ENCODE peak calls at places on chromosomes 3 and 15, in seven cellular contexts. A is stimulated activated naive CD8-positive, alpha-beta T cell treated with anti-CD3 and anti-CD28 coated beads, Interleukin-15, Interleukin-2, amounts not matched to agents 100 U/mL and 50 U/mL, for 24 hours; Q is central memory CD4-positive, alpha-beta T cell; J is fibroblast of the aortic adventitia; L is epithelial cell of esophagus; Z is ovary; C is GM10248. O is an unnamed sample.

GRCh38 chr3:160180581-160181216 is 44.5 kb upstream of the C3orf80 start:
- DNase-seq in C (no peak), Z (no peak), J (peak; percentile 78), Q (no peak), L (no peak), A (no peak), O (no peak)

GRCh38 chr3:67804089-67804488 is 149.7 kb upstream of the SUCLG2 start:
- DNase-seq in L (no peak), C (no peak), J (no peak), A (no peak), Z (no peak), Q (no peak), O (no peak)

GRCh38 chr15:51129513-51130197 is 34.9 kb upstream of the TNFAIP8L3 start:
- DNase-seq in J (no peak), Q (no peak), A (no peak), C (no peak), Z (no peak), L (no peak), O (no peak)

GRCh38 chr3:59831394-59831793 is 781.6 kb upstream of the CFAP20DC start:
- DNase-seq in A (no peak), J (no peak), L (no peak), C (no peak), Q (no peak), Z (no peak), O (no peak)

GRCh38 chr15:26691249-26691648 is 81.6 kb downstream of the GABRB3 start:
- DNase-seq in Q (no peak), J (no peak), Z (no peak), A (no peak), L (no peak), C (no peak), O (no peak)

GRCh38 chr15:59166601-59167265 is 39.9 kb upstream of the LDHAL6B start:
- DNase-seq in L (peak; percentile 73), A (no peak), Z (no peak), Q (no peak), C (no peak), J (no peak), O (no peak)

GRCh38 chr3:189824629-189825312 is 193.6 kb downstream of the TP63 start:
- DNase-seq in Q (no peak), Z (no peak), C (no peak), J (peak; percentile 91), A (no peak), L (peak; percentile 99), O (peak; percentile 51)

GRCh38 chr3:99638244-99638948 is at the start of gene COL8A1:
- DNase-seq in C (no peak), J (peak; percentile 56), A (no peak), Q (no peak), L (peak; percentile 52), Z (peak; percentile 57), O (peak; percentile 47)

GRCh38 chr15:101314301-101314700 is 19.3 kb upstream of the SNRPA1 start:
- DNase-seq in Q (no peak), Z (no peak), A (no peak), L (no peak), J (no peak), C (no peak), O (no peak)

GRCh38 chr3:112327371-112327951 is 5.5 kb upstream of the CD200 start:
- DNase-seq in C (peak; percentile 50), J (peak; percentile 86), Z (peak; percentile 38), A (no peak), Q (peak; percentile 49), L (peak; percentile 70), O (peak; percentile 21)

GRCh38 chr15:98903377-98904018 is 104.1 kb downstream of the PGPEP1L start:
- DNase-seq in J (peak; percentile 69), Q (no peak), L (peak; percentile 96), C (no peak), A (peak; percentile 10), Z (no peak), O (no peak)

GRCh38 chr15:52021892-52022540 is 3.0 kb downstream of the MAPK6 start:
- DNase-seq in A (no peak), J (no peak), C (no peak), Q (no peak), Z (no peak), L (no peak), O (no peak)

GRCh38 chr3:16978234-16978920 is 93.6 kb downstream of the PLCL2 start:
- DNase-seq in C (no peak), A (no peak), Z (no peak), L (no peak), J (peak; percentile 32), Q (no peak), O (no peak)

GRCh38 chr3:157606392-157607197 is 103.4 kb upstream of the VEPH1 start:
- DNase-seq in Q (peak; percentile 26), Z (peak; percentile 24), C (peak; percentile 51), J (peak; percentile 73), L (peak; percentile 61), A (peak; percentile 75), O (peak; percentile 39)

GRCh38 chr15:50049871-50050270 is 69.2 kb downstream of the ATP8B4 start:
- DNase-seq in L (no peak), A (no peak), Z (no peak), C (no peak), Q (no peak), J (peak; percentile 70), O (peak; percentile 73)

GRCh38 chr15:64851503-64851840 is 9.8 kb downstream of the PLEKHO2 start:
- DNase-seq in A (no peak), Q (no peak), L (peak; percentile 50), J (peak; percentile 96), C (no peak), Z (peak; percentile 56), O (peak; percentile 84)

GRCh38 chr15:91963051-91963450 is 109.5 kb downstream of the SLCO3A1 start:
- DNase-seq in C (no peak), Q (no peak), L (no peak), Z (no peak), A (no peak), J (no peak), O (no peak)

GRCh38 chr3:186932281-186933181 is 2.2 kb downstream of the ST6GAL1 start:
- DNase-seq in C (no peak), L (no peak), Z (no peak), J (peak; percentile 36), A (no peak), Q (no peak), O (no peak)

GRCh38 chr15:41596972-41597371 is 38.0 kb downstream of the TYRO3 start:
- DNase-seq in A (no peak), Z (no peak), C (peak; percentile 4), Q (no peak), L (no peak), J (no peak), O (no peak)

GRCh38 chr3:29775352-29775751 is 494.5 kb downstream of the RBMS3 start:
- DNase-seq in L (no peak), Z (no peak), A (no peak), C (no peak), Q (no peak), J (peak; percentile 60), O (no peak)

GRCh38 chr15:84398763-84399701 is 163.5 kb downstream of the GOLGA6L4 start:
- DNase-seq in C (no peak), Q (no peak), L (no peak), Z (no peak), J (no peak), A (no peak), O (no peak)

GRCh38 chr3:149013726-149014125 is 22.4 kb downstream of the GYG1 start:
- DNase-seq in L (no peak), A (no peak), C (no peak), J (peak; percentile 66), Q (no peak), Z (no peak), O (no peak)

GRCh38 chr3:50539887-50540286 is 27.7 kb downstream of the C3orf18 start:
- DNase-seq in J (no peak), A (no peak), L (peak; percentile 60), C (no peak), Z (no peak), Q (no peak), O (no peak)

GRCh38 chr3:15953841-15954240 is 156.1 kb upstream of the ANKRD28 start:
- DNase-seq in Q (no peak), C (no peak), Z (no peak), J (no peak), L (peak; percentile 70), A (no peak), O (no peak)

GRCh38 chr15:27679621-27680521 is 419.2 kb downstream of the OCA2 start:
- DNase-seq in L (no peak), J (no peak), A (no peak), Z (no peak), C (no peak), Q (no peak), O (no peak)

GRCh38 chr15:101501703-101502373 is 12.3 kb upstream of the PCSK6 start:
- DNase-seq in A (peak; percentile 70), Z (peak; percentile 37), C (peak; percentile 81), Q (peak; percentile 7), L (no peak), J (no peak), O (no peak)

GRCh38 chr15:81523867-81524266 is 149.9 kb upstream of the TMC3 start:
- DNase-seq in C (no peak), J (no peak), Z (no peak), L (no peak), A (no peak), Q (no peak), O (no peak)

GRCh38 chr15:79595995-79596622 is 164.0 kb downstream of the MINAR1 start:
- DNase-seq in C (peak; percentile 86), A (peak; percentile 49), Z (no peak), L (peak; percentile 84), Q (peak; percentile 8), J (peak; percentile 71), O (peak; percentile 27)

GRCh38 chr3:152331975-152332374 is 63.2 kb downstream of the MBNL1 start:
- DNase-seq in L (no peak), J (no peak), Q (no peak), A (no peak), Z (no peak), C (no peak), O (no peak)

GRCh38 chr3:183907176-183907575 is 22.5 kb upstream of the PARL start:
- DNase-seq in C (no peak), Q (no peak), J (no peak), Z (no peak), L (no peak), A (no peak), O (no peak)

GRCh38 chr15:40894689-40895308 is 549 bp downstream of the VPS18 start:
- DNase-seq in Z (peak; percentile 56), J (peak; percentile 78), A (peak; percentile 64), L (peak; percentile 71), C (peak; percentile 69), Q (peak; percentile 54), O (peak; percentile 66)

GRCh38 chr15:58900628-58901027 is 32.9 kb downstream of the SLTM start:
- DNase-seq in J (no peak), Q (no peak), C (no peak), L (no peak), Z (no peak), A (no peak), O (no peak)

GRCh38 chr15:69903476-69904295 is 194.0 kb downstream of the TLE3 start:
- DNase-seq in Q (no peak), L (no peak), Z (no peak), J (peak; percentile 31), C (no peak), A (no peak), O (no peak)

GRCh38 chr3:163877805-163878204 is 1200.5 kb downstream of the SI start:
- DNase-seq in Z (no peak), C (no peak), Q (no peak), J (no peak), A (no peak), L (no peak), O (no peak)

GRCh38 chr3:35727179-35727578 is 87.9 kb downstream of the ARPP21 start:
- DNase-seq in Z (no peak), Q (no peak), J (no peak), L (peak; percentile 5), C (no peak), A (no peak), O (no peak)

GRCh38 chr3:150890831-150891230 is 14.4 kb downstream of the MINDY4B start:
- DNase-seq in C (no peak), L (no peak), J (no peak), A (no peak), Q (no peak), Z (no peak), O (no peak)

GRCh38 chr3:61634678-61635077 is 73.3 kb downstream of the PTPRG start:
- DNase-seq in Q (no peak), Z (no peak), J (peak; percentile 51), L (no peak), A (no peak), C (no peak), O (no peak)